ENCODE peak calls at places on chromosome 14, in five cellular contexts. One of them, this sample, is unnamed.

GRCh38 chr14:26282578-26282977 is 315.3 kb downstream of the NOVA1 start:
- DNase-seq in ascending aorta: no peak
- DNase-seq in HFF-Myc: no peak
- DNase-seq in lung: no peak
- DNase-seq in nephron progenitor cell: no peak
- DNase-seq in this sample: no peak

GRCh38 chr14:51638071-51638944 is 13.4 kb upstream of the FRMD6 start:
- DNase-seq in ascending aorta: peak; percentile 79
- DNase-seq in HFF-Myc: no peak
- DNase-seq in lung: peak; percentile 30
- DNase-seq in nephron progenitor cell: peak; percentile 46
- DNase-seq in this sample: no peak

GRCh38 chr14:51442513-51443175 is 202.6 kb downstream of the TMX1 start:
- DNase-seq in ascending aorta: peak; percentile 75
- DNase-seq in HFF-Myc: peak; percentile 79
- DNase-seq in lung: no peak
- DNase-seq in nephron progenitor cell: no peak
- DNase-seq in this sample: peak; percentile 96

GRCh38 chr14:22547309-22547947 is 41.6 kb downstream of the DAD1 start:
- DNase-seq in ascending aorta: peak; percentile 66
- DNase-seq in HFF-Myc: no peak
- DNase-seq in lung: no peak
- DNase-seq in nephron progenitor cell: no peak
- DNase-seq in this sample: no peak

GRCh38 chr14:73771848-73772705 is 57.9 kb upstream of the PNMA1 start:
- DNase-seq in ascending aorta: no peak
- DNase-seq in HFF-Myc: no peak
- DNase-seq in lung: no peak
- DNase-seq in nephron progenitor cell: no peak
- DNase-seq in this sample: no peak

GRCh38 chr14:58703149-58703509 is 65.4 kb downstream of the DACT1 start:
- DNase-seq in ascending aorta: no peak
- DNase-seq in HFF-Myc: no peak
- DNase-seq in lung: no peak
- DNase-seq in nephron progenitor cell: no peak
- DNase-seq in this sample: no peak

GRCh38 chr14:99910337-99911268 is 117.4 kb downstream of the EML1 start:
- DNase-seq in ascending aorta: no peak
- DNase-seq in HFF-Myc: peak; percentile 56
- DNase-seq in lung: no peak
- DNase-seq in nephron progenitor cell: no peak
- DNase-seq in this sample: peak; percentile 81

GRCh38 chr14:75295061-75295461 is 16.4 kb downstream of the FOS start:
- DNase-seq in ascending aorta: peak; percentile 89
- DNase-seq in HFF-Myc: no peak
- DNase-seq in lung: peak; percentile 69
- DNase-seq in nephron progenitor cell: peak; percentile 63
- DNase-seq in this sample: no peak

GRCh38 chr14:69107407-69108003 is 45.4 kb downstream of the DCAF5 start:
- DNase-seq in ascending aorta: no peak
- DNase-seq in HFF-Myc: peak; percentile 67
- DNase-seq in lung: peak; percentile 49
- DNase-seq in nephron progenitor cell: peak; percentile 19
- DNase-seq in this sample: peak; percentile 62

GRCh38 chr14:99807413-99808132 is 14.4 kb downstream of the EML1 start:
- DNase-seq in ascending aorta: no peak
- DNase-seq in HFF-Myc: no peak
- DNase-seq in lung: no peak
- DNase-seq in nephron progenitor cell: no peak
- DNase-seq in this sample: peak; percentile 38

GRCh38 chr14:100424504-100425453 is 101.6 kb downstream of the SLC25A47 start:
- DNase-seq in ascending aorta: no peak
- DNase-seq in HFF-Myc: no peak
- DNase-seq in lung: no peak
- DNase-seq in nephron progenitor cell: no peak
- DNase-seq in this sample: no peak

GRCh38 chr14:78762331-78762730 is 592.2 kb downstream of the NRXN3 start:
- DNase-seq in ascending aorta: no peak
- DNase-seq in HFF-Myc: no peak
- DNase-seq in lung: no peak
- DNase-seq in nephron progenitor cell: no peak
- DNase-seq in this sample: no peak

GRCh38 chr14:51576112-51576420 is 75.6 kb upstream of the FRMD6 start:
- DNase-seq in ascending aorta: no peak
- DNase-seq in HFF-Myc: no peak
- DNase-seq in lung: no peak
- DNase-seq in nephron progenitor cell: no peak
- DNase-seq in this sample: no peak

GRCh38 chr14:74575507-74575906 is 36.5 kb downstream of the LTBP2 start:
- DNase-seq in ascending aorta: no peak
- DNase-seq in HFF-Myc: no peak
- DNase-seq in lung: no peak
- DNase-seq in nephron progenitor cell: no peak
- DNase-seq in this sample: no peak

DNA sequence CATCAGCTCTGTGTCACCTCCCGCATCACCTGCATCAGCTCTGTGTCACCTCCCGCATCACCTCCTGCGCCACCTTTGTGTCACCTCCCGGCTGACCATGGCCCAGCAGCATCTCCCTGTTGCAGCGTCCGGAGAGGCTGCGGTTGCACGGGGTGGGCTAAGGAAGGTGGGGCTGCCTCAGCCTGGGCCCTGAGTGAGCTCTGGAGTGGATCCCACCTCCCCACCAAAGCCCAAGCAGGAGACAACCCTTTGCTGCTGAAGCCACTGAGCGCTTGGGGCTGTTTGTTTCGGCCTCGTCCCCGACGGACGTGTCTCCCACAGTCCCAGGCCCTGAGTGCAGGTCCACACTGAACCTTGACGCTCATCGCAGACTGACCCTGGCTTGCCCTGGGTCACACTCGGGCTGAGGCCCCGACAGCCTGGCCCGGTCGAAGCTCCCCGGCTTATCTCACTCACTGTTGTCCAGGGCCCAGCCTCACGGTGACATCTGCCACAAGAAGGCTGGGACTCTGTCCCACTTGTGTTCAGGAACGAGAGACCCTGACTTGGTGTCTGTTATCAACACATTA is 12.2 kb downstream of the TMEM121 start:
- DNase-seq in ascending aorta: no peak
- DNase-seq in HFF-Myc: no peak
- DNase-seq in lung: no peak
- DNase-seq in nephron progenitor cell: no peak
- DNase-seq in this sample: no peak
- TF ChIP-seq CTCF in ascending aorta: no peak
- TF ChIP-seq CTCF in HFF-Myc: no peak
- TF ChIP-seq CTCF in lung: no peak
- TF ChIP-seq CTCF in nephron progenitor cell: no peak
- TF ChIP-seq CTCF in this sample: no peak

DNA sequence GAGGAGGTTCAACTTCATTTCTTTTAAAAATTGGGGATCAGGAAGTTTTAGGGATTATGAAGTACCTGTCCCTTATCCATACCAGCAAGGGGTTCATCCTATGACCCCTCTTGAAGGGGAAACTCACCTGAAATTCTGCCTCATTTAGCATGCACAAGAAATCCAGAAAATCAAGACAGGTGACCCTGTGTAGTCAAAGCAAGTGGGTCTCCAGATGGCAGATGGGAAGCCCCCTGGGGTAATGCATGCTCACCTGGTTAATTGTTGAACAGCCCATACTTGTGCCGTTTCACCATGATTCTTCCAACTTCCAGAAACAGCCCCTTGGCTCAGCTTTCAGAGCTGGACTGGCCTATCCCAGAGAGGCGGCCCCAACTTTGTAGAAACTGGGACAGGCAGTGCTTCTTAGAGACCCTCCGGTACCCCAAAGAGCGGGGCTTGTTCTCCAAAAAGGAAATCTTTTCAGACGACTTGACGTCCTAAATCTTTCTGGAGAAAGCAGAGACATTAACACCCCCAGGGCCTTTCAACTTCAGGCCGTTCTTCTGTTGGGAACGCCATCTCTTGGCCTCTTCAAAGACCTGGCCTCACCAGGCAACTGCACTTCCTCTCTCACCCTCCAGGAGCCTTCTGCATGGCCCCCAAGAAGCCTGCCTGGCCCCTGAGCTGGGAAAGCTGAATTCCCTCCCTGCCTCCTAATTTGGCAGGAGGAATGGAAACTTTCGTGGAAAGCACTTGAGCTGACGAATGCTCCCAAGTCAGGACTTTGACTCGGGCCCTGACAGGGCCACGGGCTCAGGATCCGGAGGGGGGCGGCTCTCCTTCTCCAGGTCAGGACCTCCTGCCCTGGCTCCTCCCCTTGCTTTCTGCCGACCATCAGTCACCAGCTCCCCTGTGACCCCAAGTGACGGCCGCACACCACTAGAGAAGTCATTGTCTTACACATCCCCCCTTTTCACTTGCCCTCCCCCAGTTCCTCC is 66.1 kb upstream of the ESRRB start:
- DNase-seq in ascending aorta: no peak
- DNase-seq in HFF-Myc: no peak
- DNase-seq in lung: no peak
- DNase-seq in nephron progenitor cell: peak; percentile 68
- DNase-seq in this sample: no peak
- TF ChIP-seq CTCF in ascending aorta: no peak
- TF ChIP-seq CTCF in HFF-Myc: no peak
- TF ChIP-seq CTCF in lung: no peak
- TF ChIP-seq CTCF in nephron progenitor cell: peak; percentile 36
- TF ChIP-seq CTCF in this sample: no peak

DNA sequence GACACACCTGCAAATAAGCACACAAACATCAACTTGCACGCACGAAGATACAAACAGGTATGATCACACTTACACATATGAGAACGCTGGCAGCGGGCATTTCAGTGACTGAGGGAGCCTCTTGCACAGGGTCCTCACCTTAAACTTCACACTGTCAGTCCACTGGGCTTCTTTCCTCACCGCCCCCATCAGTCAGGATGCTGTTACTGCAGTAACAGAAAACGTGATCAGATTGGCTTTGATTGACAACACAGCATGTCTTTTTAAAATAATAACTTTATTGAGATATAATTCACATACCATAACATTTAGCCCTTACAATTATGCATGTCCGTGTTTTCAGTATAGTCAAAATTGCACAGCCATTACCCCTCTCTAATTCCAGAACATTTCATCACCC is 8.2 kb downstream of the CCDC197 start:
- DNase-seq in ascending aorta: no peak
- DNase-seq in HFF-Myc: no peak
- DNase-seq in lung: no peak
- DNase-seq in nephron progenitor cell: no peak
- DNase-seq in this sample: no peak
- TF ChIP-seq CTCF in ascending aorta: no peak
- TF ChIP-seq CTCF in HFF-Myc: peak; percentile 48
- TF ChIP-seq CTCF in lung: no peak
- TF ChIP-seq CTCF in nephron progenitor cell: peak; percentile 45
- TF ChIP-seq CTCF in this sample: peak; percentile 53

DNA sequence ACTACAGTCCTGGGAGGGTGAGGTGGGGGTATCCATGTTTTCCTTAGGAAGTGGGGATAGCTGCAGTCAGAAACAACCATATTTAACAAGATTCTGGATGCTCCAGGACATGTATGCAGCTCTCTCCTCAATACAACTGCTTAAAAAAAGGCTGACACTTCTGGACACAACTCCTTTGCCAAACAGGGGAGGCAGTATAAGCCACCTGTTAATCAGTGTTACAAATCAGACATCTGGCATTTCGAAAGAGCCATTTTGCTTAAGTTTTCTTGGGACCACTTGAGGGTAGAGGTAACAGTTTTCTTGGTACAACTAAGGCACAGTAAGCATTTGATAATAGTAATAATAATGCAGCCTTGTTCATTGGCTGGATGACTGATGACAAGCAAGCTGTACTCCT is 47.1 kb downstream of the RPGRIP1 start:
- DNase-seq in ascending aorta: no peak
- DNase-seq in HFF-Myc: no peak
- DNase-seq in lung: no peak
- DNase-seq in nephron progenitor cell: no peak
- DNase-seq in this sample: no peak
- TF ChIP-seq CTCF in ascending aorta: no peak
- TF ChIP-seq CTCF in HFF-Myc: no peak
- TF ChIP-seq CTCF in lung: no peak
- TF ChIP-seq CTCF in nephron progenitor cell: no peak
- TF ChIP-seq CTCF in this sample: no peak

DNA sequence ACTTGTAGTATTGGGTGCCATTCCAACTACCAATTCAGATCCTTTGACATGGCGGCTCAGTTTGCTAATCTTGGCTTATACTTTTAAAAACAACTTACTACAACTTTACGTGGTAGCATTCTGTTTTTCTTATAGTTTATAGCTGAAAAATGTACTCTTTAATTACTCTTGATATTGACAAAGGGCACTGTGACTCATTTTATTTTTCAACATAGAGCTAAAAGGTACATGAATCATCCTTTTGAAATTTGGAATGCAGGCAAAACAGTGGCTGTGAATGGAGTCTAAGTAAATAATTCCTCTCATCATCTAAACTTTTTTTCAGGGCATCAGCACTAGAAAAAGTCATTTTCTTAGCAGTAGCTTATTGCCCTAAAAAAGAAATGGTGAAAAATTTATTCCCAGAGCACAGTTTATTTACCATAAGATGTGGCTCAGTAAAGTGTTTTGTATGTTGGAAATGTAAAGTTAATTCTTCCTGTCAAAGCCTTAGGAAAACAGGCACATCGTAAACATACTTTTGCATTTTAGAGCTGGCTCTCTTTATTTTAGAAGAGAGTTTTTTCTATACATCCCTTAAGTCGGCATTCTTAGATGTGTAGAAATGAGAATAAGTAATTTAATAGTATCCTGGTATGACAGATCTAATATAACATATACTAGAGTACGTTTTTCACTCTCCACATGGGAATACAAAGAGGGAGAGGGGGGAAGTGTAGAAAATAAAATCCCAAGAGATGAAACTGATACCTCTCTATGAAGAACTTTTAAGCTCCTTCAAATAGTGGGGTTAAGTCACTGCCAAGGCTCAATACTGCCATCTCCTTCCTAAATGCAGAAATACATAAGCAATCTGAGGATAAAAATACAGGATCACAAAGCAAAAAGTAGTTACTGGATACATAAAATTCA is 55.2 kb downstream of the SLC25A21 start:
- DNase-seq in ascending aorta: no peak
- DNase-seq in HFF-Myc: peak; percentile 36
- DNase-seq in lung: no peak
- DNase-seq in nephron progenitor cell: no peak
- DNase-seq in this sample: peak; percentile 68
- TF ChIP-seq CTCF in ascending aorta: peak; percentile 14
- TF ChIP-seq CTCF in HFF-Myc: peak; percentile 43
- TF ChIP-seq CTCF in lung: no peak
- TF ChIP-seq CTCF in nephron progenitor cell: peak; percentile 43
- TF ChIP-seq CTCF in this sample: peak; percentile 69

GRCh38 chr14:41922014-41922413 is 315.3 kb downstream of the LRFN5 start:
- DNase-seq in ascending aorta: no peak
- DNase-seq in HFF-Myc: no peak
- DNase-seq in lung: no peak
- DNase-seq in nephron progenitor cell: no peak
- DNase-seq in this sample: no peak

GRCh38 chr14:41925409-41925808 is 318.7 kb downstream of the LRFN5 start:
- DNase-seq in ascending aorta: no peak
- DNase-seq in HFF-Myc: peak; percentile 1
- DNase-seq in lung: no peak
- DNase-seq in nephron progenitor cell: no peak
- DNase-seq in this sample: peak; percentile 5
- TF ChIP-seq CTCF in ascending aorta: no peak
- TF ChIP-seq CTCF in HFF-Myc: peak; percentile 14
- TF ChIP-seq CTCF in lung: no peak
- TF ChIP-seq CTCF in nephron progenitor cell: peak; percentile 27
- TF ChIP-seq CTCF in this sample: peak; percentile 42

This sample was measured in astrocyte of the cerebellum.